ENCODE peak calls at places on chromosomes 2 and 18, in four cellular contexts. X, A, O and E are unnamed samples.

GRCh38 chr2:55961318-55961911 is 37.8 kb upstream of the EFEMP1 start:
- DNase-seq in X (peak), A (peak), O (no peak), E (peak)

GRCh38 chr18:52409732-52410131 is 69.7 kb downstream of the DCC start:
- DNase-seq in X (no peak), A (peak), O (peak), E (no peak)

GRCh38 chr2:227793148-227793722 is 20.4 kb upstream of the CCL20 start:
- DNase-seq in X (no peak), A (peak), O (no peak), E (no peak)

GRCh38 chr2:223779877-223780276 is 57.5 kb downstream of the AP1S3 start:
- DNase-seq in X (peak), A (peak), O (no peak), E (peak)

GRCh38 chr2:10752236-10752635 is 30.8 kb downstream of the ATP6V1C2 start:
- DNase-seq in X (no peak), A (no peak), O (no peak), E (no peak)

GRCh38 chr2:191243154-191243553 is 2.0 kb upstream of the MYO1B start:
- DNase-seq in X (no peak), A (no peak), O (no peak), E (no peak)

GRCh38 chr2:84393829-84394228 is 65.3 kb downstream of the SUCLG1 start:
- DNase-seq in X (no peak), A (no peak), O (no peak), E (no peak)

GRCh38 chr18:50654658-50655550 is 95.0 kb downstream of the MAPK4 start:
- DNase-seq in X (no peak), A (peak), O (no peak), E (no peak)

GRCh38 chr2:60710707-60711106 is 45.4 kb upstream of the PAPOLG start:
- DNase-seq in X (peak), A (no peak), O (no peak), E (no peak)

GRCh38 chr2:96873651-96874096 is 3.8 kb upstream of the SEMA4C start:
- DNase-seq in X (peak), A (no peak), O (no peak), E (no peak)

GRCh38 chr2:27041708-27042107 is 8.9 kb downstream of the TMEM214 start:
- DNase-seq in X (no peak), A (no peak), O (no peak), E (no peak)
- TF ChIP-seq BHLHE40 in X (no peak), A (no peak), O (no peak), E (no peak)

GRCh38 chr2:2271471-2271941 is 59.6 kb downstream of the MYT1L start:
- DNase-seq in X (no peak), A (no peak), O (no peak), E (no peak)
- TF ChIP-seq SP1 in X (no peak), A (no peak), O (no peak), E (no peak)

GRCh38 chr2:64826703-64827102 is 162.5 kb upstream of the SLC1A4 start:
- DNase-seq in X (no peak), A (no peak), O (no peak), E (no peak)

GRCh38 chr2:64831977-64832328 is 157.2 kb upstream of the SLC1A4 start:
- DNase-seq in X (no peak), A (no peak), O (no peak), E (no peak)

GRCh38 chr2:64829522-64829921 is 159.7 kb upstream of the SLC1A4 start:
- DNase-seq in X (no peak), A (no peak), O (no peak), E (no peak)

GRCh38 chr2:64832926-64833325 is 156.3 kb upstream of the SLC1A4 start:
- DNase-seq in X (no peak), A (no peak), O (no peak), E (no peak)

DNA sequence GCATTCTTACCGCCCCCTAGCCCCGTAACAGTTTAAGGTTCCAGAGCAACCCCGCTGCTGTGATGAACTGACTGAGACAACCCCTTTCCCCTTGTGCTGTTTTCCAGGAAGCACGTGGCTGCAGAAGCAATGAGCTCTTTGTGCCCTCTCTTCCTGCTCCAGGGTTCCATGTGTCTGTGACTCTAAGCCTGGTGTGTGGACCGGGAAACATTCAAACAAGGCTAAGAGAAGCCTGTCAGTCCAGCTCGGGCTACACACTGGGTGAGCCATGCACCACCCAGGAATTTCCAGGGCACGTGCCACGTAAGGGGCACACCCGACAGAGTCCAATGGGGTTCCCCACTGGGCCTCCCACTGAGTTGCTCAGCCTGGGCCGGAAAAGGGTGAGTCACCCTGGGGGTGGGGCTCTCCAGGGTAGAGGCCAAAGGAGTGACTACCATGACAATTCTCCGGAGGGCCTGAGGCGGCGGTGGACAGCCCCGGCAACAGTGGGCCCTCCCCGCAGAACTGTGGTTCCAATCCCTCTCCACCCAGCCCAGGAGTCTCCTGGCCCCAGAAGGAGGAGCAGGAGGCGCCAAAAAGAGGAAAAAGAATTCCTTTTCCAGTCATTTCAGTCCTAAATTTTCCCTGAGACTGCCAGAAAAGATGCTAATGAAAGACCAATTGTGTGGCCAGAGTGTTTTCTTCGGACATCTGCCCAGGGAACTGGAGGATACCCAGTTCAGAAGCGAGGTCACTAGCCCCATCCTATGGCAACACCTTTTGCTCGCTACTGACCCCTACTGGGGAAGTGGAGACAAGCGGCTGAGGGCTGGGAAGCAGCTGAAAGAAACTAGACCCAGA is 157.8 kb upstream of the SLC1A4 start:
- DNase-seq in X (peak), A (peak), O (peak), E (peak)
- TF ChIP-seq TARDBP in X (no peak), A (peak), O (no peak), E (no peak)

DNA sequence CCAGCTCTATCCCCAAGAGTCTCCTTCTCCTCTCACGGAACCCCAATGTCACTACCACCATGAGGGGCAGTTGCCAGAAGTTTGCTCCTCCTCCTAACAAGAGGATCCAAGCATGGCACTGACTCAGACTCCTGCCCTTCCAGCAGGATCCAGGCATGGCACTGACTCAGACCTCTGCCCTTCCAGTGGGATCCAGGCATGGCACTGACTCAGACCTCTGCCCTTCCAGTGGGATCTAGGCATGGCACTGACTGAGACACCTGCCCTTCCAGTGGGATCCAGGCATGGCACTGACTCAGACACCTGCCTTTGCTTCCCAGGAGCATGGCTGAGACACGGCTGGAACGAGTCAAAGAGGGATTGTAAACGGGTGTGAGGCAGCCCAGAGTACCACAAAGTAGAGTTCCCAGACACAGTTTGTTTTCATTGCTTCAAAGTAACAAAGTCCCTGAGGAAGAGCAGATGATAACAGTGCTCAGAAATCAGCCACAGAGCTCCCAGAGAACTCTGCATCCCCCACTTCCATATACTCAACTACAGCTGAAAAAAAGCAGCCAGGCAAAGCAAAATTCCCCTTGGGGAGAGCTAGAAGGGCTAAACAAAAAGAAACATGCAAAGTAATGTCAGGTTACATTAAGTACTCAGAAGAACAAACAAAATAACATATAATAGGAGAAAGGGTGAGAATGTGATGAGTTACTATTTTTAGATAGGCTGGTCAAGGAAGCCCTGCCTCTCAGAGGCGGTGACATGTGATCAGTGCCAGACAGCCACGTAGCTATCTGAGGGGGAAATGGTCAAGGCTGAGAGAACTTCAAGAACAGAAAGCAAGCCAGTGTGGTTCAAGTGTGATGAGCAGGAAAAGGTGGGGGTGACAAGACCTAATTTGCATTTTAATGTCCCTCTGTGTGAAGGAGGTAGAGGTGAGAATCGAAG is 3.0 kb downstream of the BUB1 start:
- DNase-seq in X (peak), A (no peak), O (peak), E (no peak)
- TF ChIP-seq BHLHE40 in X (no peak), A (no peak), O (peak), E (no peak)

GRCh38 chr18:49016648-49017539 is 66.1 kb upstream of the SMAD7 start:
- DNase-seq in X (peak), A (peak), O (no peak), E (no peak)
- TF ChIP-seq SP1 in X (no peak), A (no peak), O (no peak), E (no peak)

GRCh38 chr2:1887915-1888314 is 143.6 kb upstream of the PXDN start:
- DNase-seq in X (peak), A (no peak), O (no peak), E (no peak)
- TF ChIP-seq TARDBP in X (no peak), A (no peak), O (no peak), E (no peak)